ENCODE peak calls at places on chromosome 4, in four cellular contexts. One of them, this sample, is unnamed.

GRCh38 chr4:67465032-67465762 is 80.1 kb downstream of the CENPC start:
- DNase-seq in K562: no peak
- DNase-seq in H54: no peak
- DNase-seq in activated CD4-positive, CD25-positive, alpha-beta regulatory T cell: no peak
- DNase-seq in this sample: no peak

GRCh38 chr4:37726666-37727065 is 40.5 kb upstream of the RELL1 start:
- DNase-seq in K562: no peak
- DNase-seq in H54: no peak
- DNase-seq in activated CD4-positive, CD25-positive, alpha-beta regulatory T cell: no peak
- DNase-seq in this sample: no peak

GRCh38 chr4:113468165-113469022 is 293.1 kb downstream of the CAMK2D start:
- DNase-seq in K562: no peak
- DNase-seq in H54: no peak
- DNase-seq in activated CD4-positive, CD25-positive, alpha-beta regulatory T cell: no peak
- DNase-seq in this sample: peak; percentile 96

GRCh38 chr4:74112399-74113090 is 13.6 kb upstream of the CXCL2 start:
- DNase-seq in K562: no peak
- DNase-seq in H54: no peak
- DNase-seq in activated CD4-positive, CD25-positive, alpha-beta regulatory T cell: no peak
- DNase-seq in this sample: no peak

GRCh38 chr4:75514949-75515612 is 808 bp downstream of the THAP6 start:
- DNase-seq in K562: no peak
- DNase-seq in H54: no peak
- DNase-seq in activated CD4-positive, CD25-positive, alpha-beta regulatory T cell: no peak
- DNase-seq in this sample: no peak

GRCh38 chr4:26822546-26822945 is 38.1 kb upstream of the STIM2 start:
- DNase-seq in K562: no peak
- DNase-seq in H54: no peak
- DNase-seq in activated CD4-positive, CD25-positive, alpha-beta regulatory T cell: no peak
- DNase-seq in this sample: no peak

GRCh38 chr4:168587326-168588125 is 90.7 kb downstream of the PALLD start:
- DNase-seq in K562: no peak
- DNase-seq in H54: no peak
- DNase-seq in activated CD4-positive, CD25-positive, alpha-beta regulatory T cell: no peak
- DNase-seq in this sample: no peak

GRCh38 chr4:18051281-18051680 is 29.7 kb upstream of the LCORL start:
- DNase-seq in K562: no peak
- DNase-seq in H54: no peak
- DNase-seq in activated CD4-positive, CD25-positive, alpha-beta regulatory T cell: no peak
- DNase-seq in this sample: no peak

This sample was measured in Panc1.